ENCODE peak calls at places on chromosomes 16 and 17, in five cellular contexts. D is anterior cingulate cortex; B is activated T-helper 9 cell treated with anti-CD3 and anti-CD28 coated beads, Interleukin-2, amount 50 U/mL, for 16 hours; S is cardiac muscle cell; T is breast epithelium. O is an unnamed sample.

GRCh38 chr17:82121660-82122629 is 23.9 kb upstream of the FASN start:
- DNase-seq in T (no peak), B (no peak), D (no peak), S (no peak), O (no peak)

GRCh38 chr17:61426482-61427304 is 25.5 kb upstream of the TBX4 start:
- DNase-seq in D (no peak), T (no peak), B (no peak), S (no peak), O (no peak)

GRCh38 chr16:50438041-50438437 is 69.3 kb upstream of the BRD7 start:
- DNase-seq in S (no peak), D (no peak), T (no peak), B (no peak), O (no peak)

GRCh38 chr17:58153046-58153445 is 4.9 kb downstream of the OR4D1 start:
- DNase-seq in S (no peak), B (peak; percentile 11), D (no peak), T (no peak), O (no peak)

GRCh38 chr17:15185625-15185991 is 79.5 kb downstream of the PMP22 start:
- DNase-seq in D (no peak), B (no peak), T (no peak), S (peak; percentile 83), O (no peak)

GRCh38 chr17:43670645-43671074 is 8.9 kb upstream of the MEOX1 start:
- DNase-seq in S (no peak), D (no peak), T (no peak), B (no peak), O (no peak)

GRCh38 chr16:12501727-12502457 is 301.8 kb downstream of the CPPED1 start:
- DNase-seq in T (no peak), S (no peak), B (no peak), D (no peak), O (no peak)

GRCh38 chr16:67598527-67598926 is 36.2 kb downstream of the CTCF start:
- DNase-seq in B (no peak), S (peak; percentile 67), T (no peak), D (no peak), O (no peak)

GRCh38 chr17:5861849-5862248 is 208.3 kb upstream of the WSCD1 start:
- DNase-seq in B (no peak), T (no peak), D (no peak), S (no peak), O (no peak)

GRCh38 chr17:76909971-76910760 is 42.0 kb downstream of the MGAT5B start:
- DNase-seq in B (no peak), D (no peak), S (peak; percentile 54), T (peak; percentile 20), O (no peak)

GRCh38 chr17:77756846-77757610 is 201.5 kb upstream of the TNRC6C start:
- DNase-seq in S (no peak), B (no peak), D (no peak), T (no peak), O (no peak)

GRCh38 chr17:28725166-28725659 is 820 bp downstream of the TLCD1 start:
- DNase-seq in B (no peak), S (peak; percentile 63), D (no peak), T (no peak), O (no peak)